ENCODE peak calls at places on chromosomes 7 and 10, in five cellular contexts. T is fibroblast of lung, J is AG04449, R is GM13977, Z is GM10248. Y is an unnamed sample.

GRCh38 chr7:140541513-140542192 is 62.3 kb upstream of the MKRN1 start:
- DNase-seq in R (no peak), J (peak), Z (no peak), T (peak), Y (no peak)

GRCh38 chr10:17430647-17431355 is 23.6 kb downstream of the ST8SIA6 start:
- DNase-seq in R (peak), Z (peak), T (peak), J (no peak), Y (peak)

GRCh38 chr10:51366044-51366443 is 291.8 kb downstream of the PRKG1 start:
- DNase-seq in J (no peak), R (no peak), Z (no peak), T (no peak), Y (no peak)

GRCh38 chr10:77673086-77673485 is 35.5 kb upstream of the KCNMA1 start:
- DNase-seq in J (no peak), Z (no peak), R (no peak), T (peak), Y (no peak)

GRCh38 chr7:38908759-38909335 is at the start of gene VPS41:
- DNase-seq in Z (peak), R (peak), J (no peak), T (peak), Y (peak)

GRCh38 chr10:10320981-10321380 is 696.7 kb upstream of the CELF2 start:
- DNase-seq in T (peak), R (no peak), J (no peak), Z (no peak), Y (no peak)

GRCh38 chr10:26468691-26469090 is 30.6 kb downstream of the APBB1IP start:
- DNase-seq in R (no peak), T (no peak), J (no peak), Z (no peak), Y (no peak)

GRCh38 chr10:101397140-101397539 is 43.2 kb downstream of the BTRC start:
- DNase-seq in J (no peak), R (no peak), Z (no peak), T (peak), Y (peak)

GRCh38 chr10:93062499-93063216 is 2.1 kb downstream of the CYP26C1 start:
- DNase-seq in T (no peak), R (peak), Z (peak), J (no peak), Y (peak)

GRCh38 chr10:14173706-14174594 is 156.8 kb downstream of the FRMD4A start:
- DNase-seq in T (peak), J (no peak), Z (no peak), R (no peak), Y (no peak)

GRCh38 chr7:47714669-47715607 is 133.0 kb upstream of the TNS3 start:
- DNase-seq in J (no peak), Z (peak), T (no peak), R (peak), Y (peak)

GRCh38 chr10:10092581-10092980 is 925.1 kb upstream of the CELF2 start:
- DNase-seq in R (no peak), Z (no peak), T (peak), J (no peak), Y (no peak)

GRCh38 chr10:3464760-3465405 is 292.3 kb upstream of the PITRM1 start:
- DNase-seq in T (no peak), Z (no peak), J (no peak), R (no peak), Y (no peak)

GRCh38 chr10:131205556-131205955 is 106.0 kb downstream of the TCERG1L start:
- DNase-seq in Z (no peak), J (no peak), T (no peak), R (no peak), Y (no peak)

GRCh38 chr7:39950473-39951155 is 558 bp downstream of the CDK13 start:
- DNase-seq in T (peak), R (peak), J (no peak), Z (peak), Y (peak)

GRCh38 chr10:75716506-75716905 is 285.1 kb downstream of the LRMDA start:
- DNase-seq in R (no peak), J (no peak), T (no peak), Z (no peak), Y (no peak)

GRCh38 chr10:96524745-96525144 is 11.0 kb upstream of the TLL2 start:
- DNase-seq in Z (no peak), J (no peak), R (no peak), T (no peak), Y (no peak)

GRCh38 chr10:110495731-110496552 is 1.8 kb upstream of the DUSP5 start:
- DNase-seq in R (peak), J (peak), Z (peak), T (peak), Y (peak)

GRCh38 chr10:91298224-91298862 is 77.9 kb downstream of the PCGF5 start:
- DNase-seq in T (peak), Z (peak), R (peak), J (no peak), Y (peak)

GRCh38 chr7:68491523-68492358 is 1106.5 kb upstream of the AUTS2 start:
- DNase-seq in J (no peak), T (no peak), Z (no peak), R (no peak), Y (no peak)

GRCh38 chr10:78567680-78568453 is 500.9 kb upstream of the ZMIZ1 start:
- DNase-seq in T (no peak), J (no peak), R (no peak), Z (no peak), Y (no peak)

GRCh38 chr10:79435271-79436065 is 10.0 kb downstream of the ZCCHC24 start:
- DNase-seq in R (no peak), T (no peak), Z (no peak), J (no peak), Y (no peak)

GRCh38 chr7:1662101-1662500 is 8.0 kb upstream of the ELFN1 start:
- DNase-seq in R (no peak), J (no peak), Z (no peak), T (no peak), Y (no peak)

GRCh38 chr7:33841658-33842057 is 63.7 kb upstream of the BMPER start:
- DNase-seq in Z (no peak), J (no peak), T (no peak), R (no peak), Y (no peak)

GRCh38 chr7:41881313-41882130 is 178.6 kb upstream of the INHBA start:
- DNase-seq in T (peak), Z (peak), J (no peak), R (peak), Y (peak)

GRCh38 chr10:118914626-118915025 is 114.9 kb upstream of the NANOS1 start:
- DNase-seq in R (no peak), T (no peak), J (no peak), Z (no peak), Y (no peak)

GRCh38 chr7:27066148-27066547 is 29.7 kb downstream of the HOXA1 start:
- DNase-seq in J (peak), Z (no peak), R (no peak), T (peak), Y (no peak)

GRCh38 chr10:132811891-132812481 is 26.0 kb upstream of the NKX6-2 start:
- DNase-seq in J (no peak), T (no peak), Z (no peak), R (no peak), Y (no peak)

GRCh38 chr10:97422921-97423420 is 3.0 kb upstream of the PGAM1 start:
- DNase-seq in T (peak), R (no peak), Z (no peak), J (no peak), Y (no peak)

GRCh38 chr10:114266521-114266920 is 27.5 kb downstream of the VWA2 start:
- DNase-seq in T (peak), R (no peak), J (no peak), Z (no peak), Y (no peak)

GRCh38 chr10:111158601-111159000 is 81.8 kb downstream of the ADRA2A start:
- DNase-seq in R (no peak), T (no peak), J (no peak), Z (no peak), Y (no peak)

GRCh38 chr10:79221110-79222051 is 125.9 kb upstream of the PPIF start:
- DNase-seq in R (no peak), T (peak), Z (no peak), J (no peak), Y (no peak)

GRCh38 chr10:88893611-88894010 is 13.6 kb downstream of the STAMBPL1 start:
- DNase-seq in Z (no peak), R (no peak), J (no peak), T (peak), Y (no peak)

GRCh38 chr7:154559454-154559853 is 443.5 kb downstream of the PAXIP1 start:
- DNase-seq in J (no peak), R (no peak), T (no peak), Z (no peak), Y (no peak)

DNA sequence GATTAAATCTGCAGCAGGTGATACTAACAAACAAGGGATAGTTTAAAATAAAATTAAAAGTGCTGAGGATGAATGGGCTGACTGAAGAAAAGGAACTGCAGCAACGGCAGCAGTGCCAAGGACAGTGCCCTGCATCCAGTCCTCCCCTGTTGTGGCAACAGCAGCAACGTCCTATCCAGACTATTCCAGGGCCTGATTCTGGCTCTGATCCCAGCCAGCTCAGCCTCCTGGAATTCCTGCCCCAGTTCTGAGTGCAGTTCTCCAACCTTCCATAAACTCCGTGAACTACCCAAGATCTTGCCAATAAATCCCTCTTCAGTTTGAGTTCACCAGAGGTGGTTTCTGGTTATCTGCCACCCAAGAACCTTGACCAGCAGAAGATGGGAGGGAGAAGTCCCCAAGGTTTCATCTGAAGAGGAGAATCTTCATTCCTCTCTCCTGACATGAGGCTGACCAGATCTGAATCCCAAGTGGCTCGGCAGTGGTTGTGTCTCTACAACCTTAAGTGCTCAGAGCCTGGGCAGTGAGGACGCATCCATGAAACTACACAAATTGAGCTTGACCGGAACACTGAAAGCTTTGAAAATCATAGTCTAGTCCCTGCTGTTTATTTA is 115.8 kb downstream of the SORBS1 start:
- DNase-seq in T (peak), R (no peak), J (peak), Z (no peak), Y (no peak)
- TF ChIP-seq CTCF in T (no peak), R (no peak), J (no peak), Z (peak), Y (no peak)

DNA sequence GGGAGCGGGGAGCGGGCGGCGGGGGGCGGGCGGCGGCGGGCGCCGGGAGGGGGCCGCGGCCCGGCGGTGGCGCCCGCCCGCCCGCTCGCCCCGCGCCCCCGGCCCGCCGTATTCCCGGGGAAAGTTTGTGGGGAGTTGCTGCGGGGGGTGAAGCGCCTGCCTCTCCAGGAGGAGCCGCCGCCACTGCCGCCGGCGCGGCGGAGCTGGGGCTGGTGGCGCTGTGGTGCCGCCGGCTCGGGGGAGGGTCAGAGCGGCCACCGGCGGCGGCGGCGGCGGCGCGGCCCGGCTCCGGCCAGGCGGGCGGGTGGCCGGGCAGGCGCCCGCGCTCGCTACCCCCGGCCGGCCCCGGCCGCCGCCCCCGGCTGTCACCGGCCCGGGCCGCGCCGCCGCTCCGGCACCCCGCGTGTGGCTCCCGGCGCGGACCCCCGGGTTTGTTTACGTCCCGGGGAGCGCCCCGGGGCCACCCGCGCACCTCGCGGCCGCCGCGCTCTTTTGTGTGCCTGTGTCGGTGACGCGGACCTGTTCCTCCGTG is 861 bp upstream of the CUX1 start:
- DNase-seq in J (no peak), Z (peak), T (peak), R (peak), Y (peak)
- TF ChIP-seq CTCF in J (peak), Z (peak), T (no peak), R (peak), Y (peak)

GRCh38 chr7:76294344-76295024 is 8.0 kb upstream of the HSPB1 start:
- DNase-seq in Z (no peak), J (peak), R (no peak), T (peak), Y (no peak)

GRCh38 chr7:76293407-76293901 is 9.0 kb upstream of the HSPB1 start:
- DNase-seq in Z (no peak), R (no peak), T (no peak), J (no peak), Y (no peak)

GRCh38 chr7:76296743-76297740 is 5.4 kb upstream of the HSPB1 start:
- DNase-seq in R (no peak), T (peak), Z (no peak), J (peak), Y (no peak)

GRCh38 chr7:76291346-76292205 is 10.9 kb upstream of the HSPB1 start:
- DNase-seq in T (peak), R (peak), Z (peak), J (peak), Y (peak)

DNA sequence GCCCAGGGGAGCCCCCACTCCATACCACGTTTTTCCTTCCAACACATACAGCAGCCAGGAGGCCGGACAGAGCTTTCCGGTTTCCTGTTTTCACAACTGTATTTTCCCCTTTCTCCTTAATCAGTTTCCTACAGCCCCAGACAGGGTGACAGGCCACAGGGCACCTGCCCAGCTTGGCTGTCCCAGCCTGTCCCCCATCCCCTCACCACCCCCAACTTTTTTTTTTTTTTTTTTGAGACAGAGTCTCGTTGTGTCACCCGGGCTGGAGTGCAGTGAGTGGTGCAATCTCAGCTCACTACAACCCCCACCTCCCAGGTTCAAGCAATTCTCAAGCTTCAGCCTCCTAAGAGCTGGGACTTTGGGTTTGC is 10.3 kb upstream of the HSPB1 start:
- DNase-seq in T (peak), R (no peak), Z (no peak), J (no peak), Y (no peak)
- TF ChIP-seq CTCF in T (no peak), R (no peak), Z (no peak), J (no peak), Y (no peak)

DNA sequence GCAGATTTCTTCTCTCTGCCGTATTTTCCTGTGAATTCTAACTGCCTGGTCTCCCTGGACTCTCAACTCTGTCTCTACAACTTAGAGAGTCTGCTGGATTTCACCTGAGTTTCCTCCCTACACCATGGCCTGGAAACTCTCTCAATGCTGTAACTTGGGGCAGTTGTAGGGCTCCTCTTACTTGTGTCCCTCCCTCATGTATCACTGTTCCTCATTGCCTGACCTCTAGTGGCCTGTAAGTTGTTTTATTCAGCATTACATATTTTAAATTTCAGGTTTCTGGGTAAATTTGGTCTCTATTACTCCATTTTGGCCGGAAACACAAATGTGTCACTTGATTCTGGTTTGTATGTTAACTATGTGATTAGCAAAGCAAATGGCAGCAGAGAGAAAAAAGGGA is 70.9 kb downstream of the DYNC1I1 start:
- DNase-seq in J (no peak), R (no peak), T (no peak), Z (no peak), Y (no peak)
- TF ChIP-seq CTCF in J (no peak), R (no peak), T (peak), Z (no peak), Y (no peak)

GRCh38 chr7:100456561-100456957 is 7.5 kb downstream of the SPACDR start:
- DNase-seq in R (no peak), Z (no peak), J (no peak), T (no peak), Y (no peak)
- TF ChIP-seq CTCF in R (no peak), Z (no peak), J (no peak), T (no peak), Y (no peak)

GRCh38 chr7:44766416-44766801 is 17.8 kb downstream of the ZMIZ2 start:
- DNase-seq in R (no peak), Z (no peak), J (no peak), T (no peak), Y (no peak)
- TF ChIP-seq CTCF in R (no peak), Z (no peak), J (no peak), T (no peak), Y (no peak)

DNA sequence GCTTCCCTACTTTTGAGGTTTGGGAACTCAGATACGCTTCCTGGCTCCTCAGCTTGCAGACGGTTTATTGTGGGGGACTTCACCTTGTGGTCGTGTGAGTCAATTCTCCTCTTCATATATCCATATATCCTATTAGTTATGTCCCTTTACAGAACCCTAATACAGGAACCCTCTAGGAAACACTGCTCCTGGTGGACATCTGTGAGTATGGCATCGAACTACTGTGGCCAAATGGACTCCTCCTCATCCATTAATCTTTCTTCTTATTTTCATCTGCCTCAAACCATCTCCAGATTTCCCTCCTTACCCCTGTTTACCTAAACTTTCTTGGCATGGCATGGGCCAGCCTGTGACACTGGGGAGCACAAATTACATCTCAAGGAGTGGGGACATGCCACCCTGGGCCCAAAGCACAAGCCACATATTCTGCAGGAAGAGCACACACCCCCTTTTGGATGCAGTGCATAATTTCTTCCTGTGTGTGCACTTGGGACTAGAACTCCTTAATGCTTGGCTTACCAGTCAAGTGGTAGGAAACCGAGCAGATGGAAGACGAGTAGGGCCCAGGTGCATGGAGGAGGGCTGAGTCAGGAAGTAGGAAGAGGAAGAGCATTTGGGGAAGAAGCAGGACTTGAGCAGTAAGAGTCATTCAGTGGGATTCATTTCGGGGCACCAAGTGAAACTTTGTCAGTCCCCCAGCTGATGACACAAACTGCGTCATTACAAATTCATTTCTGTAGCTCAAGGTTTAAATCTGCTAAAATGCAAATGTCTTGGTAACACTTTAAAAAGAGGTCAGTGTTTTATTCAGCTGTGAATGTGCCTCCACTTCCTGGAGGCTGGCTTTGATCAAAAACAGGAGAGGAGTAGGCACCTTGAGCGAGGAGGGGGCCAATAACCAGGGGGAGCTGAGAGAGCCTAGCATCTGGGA is 80.8 kb upstream of the PLXNA4 start:
- DNase-seq in J (no peak), R (no peak), T (no peak), Z (no peak), Y (no peak)
- TF ChIP-seq CTCF in J (peak), R (peak), T (peak), Z (peak), Y (no peak)

GRCh38 chr7:112383671-112384417 is 66.4 kb upstream of the IFRD1 start:
- DNase-seq in R (no peak), Z (no peak), T (peak), J (no peak), Y (no peak)
- TF ChIP-seq CTCF in R (no peak), Z (peak), T (no peak), J (no peak), Y (no peak)

Y was measured in GM20000.